ENCODE peak calls at places on chromosomes 2 and 18, in ten cellular contexts. Y is AG09319, F is PC-3, J is prostate gland, Z is BJ, Q is neural crest cell, X is H9, D is GM12865, S is bronchial epithelial cell, M is dorsolateral prefrontal cortex. R is an unnamed sample.

GRCh38 chr2:72989770-72990556 is 72.6 kb downstream of the EMX1 start:
- DNase-seq in Y (no peak), F (no peak), J (no peak), Z (no peak), Q (no peak), X (peak), D (no peak), S (no peak), M (no peak), R (no peak)

GRCh38 chr2:37615808-37616673 is 55.4 kb downstream of the CDC42EP3 start:
- DNase-seq in Y (no peak), F (no peak), J (no peak), Z (no peak), Q (no peak), X (no peak), D (peak), S (no peak), M (no peak), R (no peak)

GRCh38 chr2:11984556-11985158 is 238.2 kb downstream of the LPIN1 start:
- DNase-seq in Y (no peak), F (no peak), J (no peak), Z (no peak), Q (no peak), X (no peak), D (no peak), S (no peak), M (no peak), R (no peak)

GRCh38 chr2:169478339-169478738 is 955 bp upstream of the BBS5 start:
- DNase-seq in Y (no peak), F (peak), J (no peak), Z (no peak), Q (no peak), X (no peak), D (no peak), S (peak), M (no peak), R (no peak)

GRCh38 chr2:101433465-101433864 is 41.4 kb downstream of the RFX8 start:
- DNase-seq in Y (no peak), F (no peak), J (no peak), Z (no peak), Q (no peak), X (no peak), D (no peak), S (no peak), M (no peak), R (no peak)

GRCh38 chr2:130335226-130335625 is 7.5 kb upstream of the IMP4 start:
- DNase-seq in Y (no peak), F (no peak), J (no peak), Z (no peak), Q (no peak), X (no peak), D (no peak), S (no peak), M (no peak), R (no peak)

GRCh38 chr2:47744074-47744473 is 38.9 kb upstream of the MSH6 start:
- DNase-seq in Y (no peak), F (no peak), J (no peak), Z (no peak), Q (no peak), X (no peak), D (peak), S (no peak), M (no peak), R (no peak)

GRCh38 chr2:73253400-73253799 is 19.3 kb downstream of the CCT7 start:
- DNase-seq in Y (no peak), F (no peak), J (no peak), Z (no peak), Q (no peak), X (no peak), D (no peak), S (no peak), M (no peak), R (no peak)

GRCh38 chr2:73907840-73908452 is 15.1 kb downstream of the ACTG2 start:
- DNase-seq in Y (no peak), F (peak), J (no peak), Z (no peak), Q (no peak), X (peak), D (peak), S (peak), M (no peak), R (no peak)

GRCh38 chr2:222892321-222892720 is 31.5 kb downstream of the ACSL3 start:
- DNase-seq in Y (no peak), F (no peak), J (no peak), Z (no peak), Q (no peak), X (no peak), D (no peak), S (peak), M (no peak), R (no peak)

GRCh38 chr2:23009545-23010149 is 375.3 kb upstream of the KLHL29 start:
- DNase-seq in Y (no peak), F (no peak), J (peak), Z (peak), Q (no peak), X (no peak), D (no peak), S (no peak), M (peak), R (no peak)

GRCh38 chr2:101516833-101517690 is 42.1 kb upstream of the RFX8 start:
- DNase-seq in Y (no peak), F (peak), J (no peak), Z (peak), Q (no peak), X (no peak), D (no peak), S (peak), M (no peak), R (no peak)

GRCh38 chr18:6368017-6368416 is 46.7 kb downstream of the L3MBTL4 start:
- DNase-seq in Y (no peak), F (peak), J (no peak), Z (no peak), Q (no peak), X (no peak), D (no peak), S (no peak), M (no peak), R (no peak)

GRCh38 chr2:105243961-105244360 is 2.4 kb downstream of the GPR45 start:
- DNase-seq in Y (no peak), F (no peak), J (no peak), Z (no peak), Q (peak), X (peak), D (no peak), S (no peak), M (no peak), R (peak)

GRCh38 chr2:98598781-98599428 is 9.4 kb downstream of the COA5 start:
- DNase-seq in Y (no peak), F (peak), J (no peak), Z (no peak), Q (no peak), X (no peak), D (no peak), S (peak), M (no peak), R (no peak)

GRCh38 chr2:129885735-129886134 is 93.7 kb upstream of the RAB6C start:
- DNase-seq in Y (no peak), F (no peak), J (no peak), Z (no peak), Q (no peak), X (peak), D (no peak), S (no peak), M (no peak), R (peak)

GRCh38 chr2:24454258-24454657 is 36.8 kb upstream of the NCOA1 start:
- DNase-seq in Y (peak), F (no peak), J (no peak), Z (no peak), Q (no peak), X (no peak), D (no peak), S (no peak), M (no peak), R (no peak)

GRCh38 chr2:43196773-43197567 is 29.4 kb downstream of the ZFP36L2 start:
- DNase-seq in Y (no peak), F (no peak), J (no peak), Z (no peak), Q (no peak), X (no peak), D (no peak), S (no peak), M (no peak), R (no peak)

GRCh38 chr2:57886196-57886786 is 160.3 kb upstream of the VRK2 start:
- DNase-seq in Y (no peak), F (no peak), J (no peak), Z (no peak), Q (no peak), X (no peak), D (no peak), S (no peak), M (no peak), R (no peak)

GRCh38 chr18:2715990-2716389 is 60.5 kb downstream of the SMCHD1 start:
- DNase-seq in Y (no peak), F (no peak), J (no peak), Z (no peak), Q (no peak), X (no peak), D (no peak), S (no peak), M (no peak), R (no peak)

GRCh38 chr2:235373171-235373570 is 120.7 kb upstream of the AGAP1 start:
- DNase-seq in Y (no peak), F (no peak), J (no peak), Z (no peak), Q (no peak), X (no peak), D (no peak), S (no peak), M (no peak), R (no peak)

GRCh38 chr2:171319164-171319810 is 114.5 kb downstream of the METTL8 start:
- DNase-seq in Y (no peak), F (no peak), J (no peak), Z (no peak), Q (no peak), X (peak), D (peak), S (peak), M (no peak), R (no peak)

GRCh38 chr18:64332851-64333250 is 184.0 kb upstream of the LINC00305 start:
- DNase-seq in Y (no peak), F (no peak), J (no peak), Z (no peak), Q (no peak), X (no peak), D (no peak), S (no peak), M (no peak), R (no peak)

GRCh38 chr2:46847185-46847710 is 68.4 kb downstream of the MCFD2 start:
- DNase-seq in Y (peak), F (peak), J (peak), Z (peak), Q (no peak), X (no peak), D (no peak), S (peak), M (peak), R (no peak)

GRCh38 chr2:224039770-224040088 is 643 bp upstream of the SERPINE2 start:
- DNase-seq in Y (no peak), F (no peak), J (no peak), Z (no peak), Q (no peak), X (peak), D (no peak), S (no peak), M (no peak), R (no peak)

GRCh38 chr2:33528551-33528950 is 52.1 kb downstream of the RASGRP3 start:
- DNase-seq in Y (no peak), F (no peak), J (no peak), Z (no peak), Q (no peak), X (no peak), D (no peak), S (no peak), M (no peak), R (no peak)

GRCh38 chr2:107064750-107065149 is 178.8 kb upstream of the ST6GAL2 start:
- DNase-seq in Y (no peak), F (no peak), J (no peak), Z (peak), Q (no peak), X (no peak), D (no peak), S (no peak), M (no peak), R (no peak)

GRCh38 chr2:167825664-167826063 is 421.7 kb downstream of the STK39 start:
- DNase-seq in Y (no peak), F (peak), J (no peak), Z (no peak), Q (no peak), X (no peak), D (no peak), S (no peak), M (no peak), R (no peak)

GRCh38 chr18:42114310-42114943 is 159.4 kb downstream of the PIK3C3 start:
- DNase-seq in Y (peak), F (peak), J (peak), Z (peak), Q (peak), X (peak), D (peak), S (peak), M (no peak), R (peak)

GRCh38 chr2:187404431-187405110 is 43.5 kb downstream of the CALCRL start:
- DNase-seq in Y (no peak), F (no peak), J (no peak), Z (no peak), Q (no peak), X (no peak), D (no peak), S (no peak), M (no peak), R (no peak)

GRCh38 chr18:60391571-60392226 is 19.1 kb upstream of the MC4R start:
- DNase-seq in Y (peak), F (no peak), J (no peak), Z (peak), Q (no peak), X (no peak), D (no peak), S (no peak), M (no peak), R (no peak)

GRCh38 chr2:58571181-58571852 is 330.2 kb upstream of the FANCL start:
- DNase-seq in Y (peak), F (peak), J (peak), Z (no peak), Q (peak), X (peak), D (peak), S (peak), M (no peak), R (no peak)

GRCh38 chr2:46967990-46968647 is 52.5 kb upstream of the MCFD2 start:
- DNase-seq in Y (peak), F (peak), J (peak), Z (peak), Q (no peak), X (no peak), D (no peak), S (peak), M (no peak), R (no peak)

GRCh38 chr2:141595531-141595930 is 535.3 kb downstream of the LRP1B start:
- DNase-seq in Y (no peak), F (no peak), J (no peak), Z (no peak), Q (no peak), X (no peak), D (no peak), S (no peak), M (no peak), R (no peak)

GRCh38 chr2:26174691-26175181 is 1.8 kb downstream of the GAREM2 start:
- DNase-seq in Y (no peak), F (no peak), J (no peak), Z (no peak), Q (no peak), X (no peak), D (no peak), S (no peak), M (no peak), R (no peak)

GRCh38 chr18:35026407-35027061 is 14.7 kb upstream of the MAPRE2 start:
- DNase-seq in Y (no peak), F (no peak), J (no peak), Z (no peak), Q (no peak), X (peak), D (peak), S (no peak), M (no peak), R (no peak)

GRCh38 chr18:43526436-43527150 is 249.3 kb upstream of the SYT4 start:
- DNase-seq in Y (no peak), F (no peak), J (no peak), Z (no peak), Q (no peak), X (no peak), D (no peak), S (no peak), M (no peak), R (no peak)

GRCh38 chr2:85175369-85176299 is 42.4 kb downstream of the TCF7L1 start:
- DNase-seq in Y (no peak), F (peak), J (peak), Z (no peak), Q (no peak), X (no peak), D (no peak), S (peak), M (no peak), R (no peak)

GRCh38 chr2:122205637-122206036 is 450.2 kb downstream of the TSN start:
- DNase-seq in Y (no peak), F (no peak), J (no peak), Z (no peak), Q (no peak), X (no peak), D (no peak), S (no peak), M (no peak), R (no peak)

GRCh38 chr2:122209377-122209776 is 453.9 kb downstream of the TSN start:
- DNase-seq in Y (no peak), F (no peak), J (no peak), Z (no peak), Q (no peak), X (no peak), D (no peak), S (no peak), M (no peak), R (no peak)

GRCh38 chr2:122206101-122206500 is 450.6 kb downstream of the TSN start:
- DNase-seq in Y (no peak), F (no peak), J (no peak), Z (no peak), Q (no peak), X (no peak), D (no peak), S (no peak), M (no peak), R (no peak)

DNA sequence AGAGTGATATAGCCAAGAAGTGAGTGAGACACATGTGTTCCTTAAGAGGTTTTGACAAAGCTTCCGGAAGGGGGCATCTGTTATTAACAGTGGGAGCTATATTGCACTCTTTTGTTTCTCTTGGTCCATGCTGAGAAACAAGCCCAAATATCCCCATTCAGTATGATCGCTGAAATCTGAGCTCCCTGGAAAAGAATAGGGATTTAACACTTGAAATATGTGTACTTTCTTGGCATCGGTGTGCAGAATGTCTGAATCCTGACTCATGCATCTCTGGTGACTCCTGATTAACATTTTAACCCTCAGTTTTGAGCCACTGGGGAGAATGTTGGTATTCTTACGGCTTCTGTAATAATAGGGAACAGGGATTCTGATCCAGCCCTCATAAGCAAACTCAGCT is 448.1 kb downstream of the TSN start:
- DNase-seq in Y (peak), F (peak), J (no peak), Z (peak), Q (no peak), X (no peak), D (no peak), S (peak), M (no peak), R (no peak)
- TF ChIP-seq CTCF in Y (no peak), F (peak), J (no peak), Z (no peak), Q (no peak), X (no peak), D (no peak), S (no peak), M (no peak), R (no peak)

GRCh38 chr2:239644016-239644415 is 243.2 kb upstream of the HDAC4 start:
- DNase-seq in Y (no peak), F (peak), J (no peak), Z (no peak), Q (no peak), X (no peak), D (peak), S (no peak), M (no peak), R (peak)
- TF ChIP-seq CTCF in Y (no peak), F (no peak), J (no peak), Z (no peak), Q (no peak), X (no peak), D (no peak), S (no peak), M (no peak), R (no peak)

GRCh38 chr2:40302751-40303150 is 149.1 kb downstream of the SLC8A1 start:
- DNase-seq in Y (no peak), F (no peak), J (no peak), Z (no peak), Q (no peak), X (no peak), D (no peak), S (no peak), M (no peak), R (no peak)
- TF ChIP-seq CTCF in Y (no peak), F (no peak), J (no peak), Z (no peak), Q (no peak), X (no peak), D (no peak), S (no peak), M (no peak), R (no peak)

GRCh38 chr2:15058015-15058414 is 425.5 kb downstream of the LRATD1 start:
- DNase-seq in Y (no peak), F (peak), J (no peak), Z (no peak), Q (no peak), X (no peak), D (peak), S (no peak), M (no peak), R (no peak)
- TF ChIP-seq CTCF in Y (peak), F (peak), J (no peak), Z (peak), Q (peak), X (peak), D (peak), S (peak), M (peak), R (peak)

GRCh38 chr18:25592804-25593360 is 240.9 kb upstream of the ZNF521 start:
- DNase-seq in Y (no peak), F (no peak), J (no peak), Z (no peak), Q (no peak), X (no peak), D (no peak), S (no peak), M (no peak), R (no peak)
- TF ChIP-seq CTCF in Y (no peak), F (peak), J (no peak), Z (no peak), Q (no peak), X (peak), D (no peak), S (no peak), M (no peak), R (no peak)

GRCh38 chr2:203126971-203127370 is 111.8 kb upstream of the CYP20A1 start:
- DNase-seq in Y (peak), F (no peak), J (no peak), Z (peak), Q (no peak), X (no peak), D (no peak), S (no peak), M (no peak), R (no peak)

GRCh38 chr2:203122317-203122998 is 107.8 kb downstream of the NBEAL1 start:
- DNase-seq in Y (no peak), F (peak), J (no peak), Z (no peak), Q (no peak), X (no peak), D (peak), S (no peak), M (no peak), R (no peak)
- TF ChIP-seq CTCF in Y (peak), F (peak), J (no peak), Z (no peak), Q (peak), X (peak), D (no peak), S (peak), M (no peak), R (no peak)

DNA sequence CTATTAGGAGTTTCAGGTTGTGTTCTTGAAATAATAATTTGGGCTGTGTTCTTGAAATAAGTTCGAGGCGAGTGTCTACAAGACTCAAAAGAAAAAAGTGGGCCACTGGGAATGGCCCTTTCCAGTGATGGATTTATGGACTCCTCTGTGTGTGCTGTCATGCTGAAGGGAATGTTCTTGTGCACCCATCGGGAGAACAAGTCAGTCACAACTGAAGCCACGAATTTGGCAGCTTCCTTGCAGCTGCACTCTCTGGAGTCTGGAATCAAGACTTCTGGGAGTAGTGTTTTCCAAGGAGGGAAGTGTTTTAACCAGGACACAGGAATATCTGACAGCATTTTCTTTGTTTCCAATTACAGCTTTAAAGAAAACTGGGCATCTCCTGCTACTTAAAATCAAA is 610 bp downstream of the SLC14A1 start:
- DNase-seq in Y (no peak), F (no peak), J (no peak), Z (no peak), Q (no peak), X (no peak), D (no peak), S (no peak), M (no peak), R (no peak)
- TF ChIP-seq CTCF in Y (no peak), F (no peak), J (no peak), Z (no peak), Q (no peak), X (no peak), D (no peak), S (no peak), M (no peak), R (no peak)

R was measured in glutamatergic neuron.